ENCODE peak calls at places on chromosome 6, in four cellular contexts. One of them, this sample, is unnamed.
A peak's percentile ranks its signal among the peaks of the same experiment; 100 is the strongest.

GRCh38 chr6:28995093-28995650 is 9.9 kb downstream of the ZNF311 start:
- DNase-seq in prostate gland: no peak
- DNase-seq in astrocyte of the spinal cord: no peak
- DNase-seq in HFF-Myc: no peak
- DNase-seq in this sample: no peak

GRCh38 chr6:137146206-137146605 is 27.2 kb downstream of the IL22RA2 start:
- DNase-seq in astrocyte of the spinal cord: no peak
- DNase-seq in prostate gland: no peak
- DNase-seq in HFF-Myc: no peak
- DNase-seq in this sample: no peak

GRCh38 chr6:22657341-22657985 is 88.1 kb downstream of the HDGFL1 start:
- DNase-seq in HFF-Myc: no peak
- DNase-seq in astrocyte of the spinal cord: no peak
- DNase-seq in prostate gland: peak; percentile 22
- DNase-seq in this sample: no peak

GRCh38 chr6:131937703-131938631 is 13.2 kb downstream of the CCN2 start:
- DNase-seq in prostate gland: no peak
- DNase-seq in astrocyte of the spinal cord: peak; percentile 82
- DNase-seq in HFF-Myc: peak; percentile 80
- DNase-seq in this sample: peak; percentile 95

GRCh38 chr6:148407372-148407771 is 64.7 kb downstream of the SASH1 start:
- DNase-seq in astrocyte of the spinal cord: peak; percentile 94
- DNase-seq in HFF-Myc: peak; percentile 75
- DNase-seq in prostate gland: no peak
- DNase-seq in this sample: peak; percentile 99

GRCh38 chr6:112562348-112563220 is 215.5 kb downstream of the RFPL4B start:
- DNase-seq in astrocyte of the spinal cord: peak; percentile 35
- DNase-seq in HFF-Myc: no peak
- DNase-seq in prostate gland: no peak
- DNase-seq in this sample: no peak

GRCh38 chr6:150328744-150329400 is 39.9 kb upstream of the IYD start:
- DNase-seq in HFF-Myc: no peak
- DNase-seq in astrocyte of the spinal cord: no peak
- DNase-seq in prostate gland: no peak
- DNase-seq in this sample: no peak

GRCh38 chr6:168198302-168199180 is 119.5 kb upstream of the FRMD1 start:
- DNase-seq in prostate gland: no peak
- DNase-seq in astrocyte of the spinal cord: no peak
- DNase-seq in HFF-Myc: no peak
- DNase-seq in this sample: no peak

GRCh38 chr6:5501837-5502236 is 240.5 kb downstream of the FARS2 start:
- DNase-seq in HFF-Myc: no peak
- DNase-seq in astrocyte of the spinal cord: no peak
- DNase-seq in prostate gland: no peak
- DNase-seq in this sample: no peak

GRCh38 chr6:116034327-116034726 is 26.4 kb downstream of the FRK start:
- DNase-seq in prostate gland: no peak
- DNase-seq in HFF-Myc: no peak
- DNase-seq in astrocyte of the spinal cord: peak; percentile 51
- DNase-seq in this sample: peak; percentile 53

GRCh38 chr6:117465691-117466090 is 16.8 kb upstream of the DCBLD1 start:
- DNase-seq in prostate gland: no peak
- DNase-seq in HFF-Myc: no peak
- DNase-seq in astrocyte of the spinal cord: no peak
- DNase-seq in this sample: no peak

GRCh38 chr6:114194362-114195343 is 148.2 kb downstream of the HS3ST5 start:
- DNase-seq in HFF-Myc: no peak
- DNase-seq in prostate gland: no peak
- DNase-seq in astrocyte of the spinal cord: peak; percentile 47
- DNase-seq in this sample: no peak

GRCh38 chr6:157607317-157608109 is 215.5 kb upstream of the SNX9 start:
- DNase-seq in HFF-Myc: no peak
- DNase-seq in prostate gland: no peak
- DNase-seq in astrocyte of the spinal cord: no peak
- DNase-seq in this sample: peak; percentile 8

GRCh38 chr6:146990821-146991798 is 213.1 kb upstream of the STXBP5 start:
- DNase-seq in prostate gland: no peak
- DNase-seq in astrocyte of the spinal cord: peak; percentile 77
- DNase-seq in HFF-Myc: no peak
- DNase-seq in this sample: peak; percentile 95

GRCh38 chr6:21873562-21873961 is 280.0 kb downstream of the SOX4 start:
- DNase-seq in HFF-Myc: peak; percentile 88
- DNase-seq in astrocyte of the spinal cord: peak; percentile 85
- DNase-seq in prostate gland: no peak
- DNase-seq in this sample: peak; percentile 98

GRCh38 chr6:99641270-99641669 is 34.6 kb downstream of the PRDM13 start:
- DNase-seq in HFF-Myc: no peak
- DNase-seq in prostate gland: no peak
- DNase-seq in astrocyte of the spinal cord: no peak
- DNase-seq in this sample: no peak

GRCh38 chr6:92942549-92942948 is 476.8 kb downstream of the EPHA7 start:
- DNase-seq in prostate gland: no peak
- DNase-seq in astrocyte of the spinal cord: no peak
- DNase-seq in HFF-Myc: no peak
- DNase-seq in this sample: no peak

GRCh38 chr6:356828-357251 is 34.7 kb upstream of the IRF4 start:
- DNase-seq in astrocyte of the spinal cord: no peak
- DNase-seq in HFF-Myc: no peak
- DNase-seq in prostate gland: no peak
- DNase-seq in this sample: no peak

GRCh38 chr6:7674291-7674690 is 51.6 kb upstream of the BMP6 start:
- DNase-seq in HFF-Myc: no peak
- DNase-seq in astrocyte of the spinal cord: no peak
- DNase-seq in prostate gland: no peak
- DNase-seq in this sample: peak; percentile 9

GRCh38 chr6:70956451-70957283 is at the start of gene B3GAT2:
- DNase-seq in HFF-Myc: no peak
- DNase-seq in prostate gland: peak; percentile 7
- DNase-seq in astrocyte of the spinal cord: peak; percentile 38
- DNase-seq in this sample: peak; percentile 11

DNA sequence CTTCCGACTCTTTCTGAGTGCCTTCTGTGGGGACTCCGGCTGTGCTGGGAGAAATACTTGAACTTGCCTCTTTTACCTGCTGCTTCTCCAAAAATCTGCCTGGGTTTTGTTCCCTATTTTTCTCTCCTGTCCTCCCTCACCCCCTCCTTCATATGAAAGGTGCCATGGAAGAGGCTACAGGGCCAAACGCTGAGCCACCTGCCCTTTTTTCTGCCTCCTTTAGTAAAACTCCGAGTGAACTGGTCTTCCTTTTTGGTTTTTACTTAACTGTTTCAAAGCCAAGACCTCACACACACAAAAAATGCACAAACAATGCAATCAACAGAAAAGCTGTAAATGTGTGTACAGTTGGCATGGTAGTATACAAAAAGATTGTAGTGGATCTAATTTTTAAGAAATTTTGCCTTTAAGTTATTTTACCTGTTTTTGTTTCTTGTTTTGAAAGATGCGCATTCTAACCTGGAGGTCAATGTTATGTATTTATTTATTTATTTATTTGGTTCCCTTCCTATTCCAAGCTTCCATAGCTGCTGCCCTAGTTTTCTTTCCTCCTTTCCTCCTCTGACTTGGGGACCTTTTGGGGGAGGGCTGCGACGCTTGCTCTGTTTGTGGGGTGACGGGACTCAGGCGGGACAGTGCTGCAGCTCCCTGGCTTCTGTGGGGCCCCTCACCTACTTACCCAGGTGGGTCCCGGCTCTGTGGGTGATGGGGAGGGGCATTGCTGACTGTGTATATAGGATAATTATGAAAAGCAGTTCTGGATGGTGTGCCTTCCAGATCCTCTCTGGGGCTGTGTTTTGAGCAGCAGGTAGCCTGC is 4.8 kb downstream of the PIM1 start:
- DNase-seq in astrocyte of the spinal cord: no peak
- DNase-seq in HFF-Myc: no peak
- DNase-seq in prostate gland: no peak
- DNase-seq in this sample: no peak
- H3K4me3 ChIP-seq in astrocyte of the spinal cord: no peak overlapping the region
- H3K4me3 ChIP-seq in HFF-Myc: no peak overlapping the region
- H3K4me3 ChIP-seq in prostate gland: no peak overlapping the region
- H3K4me3 ChIP-seq in this sample: no peak overlapping the region

DNA sequence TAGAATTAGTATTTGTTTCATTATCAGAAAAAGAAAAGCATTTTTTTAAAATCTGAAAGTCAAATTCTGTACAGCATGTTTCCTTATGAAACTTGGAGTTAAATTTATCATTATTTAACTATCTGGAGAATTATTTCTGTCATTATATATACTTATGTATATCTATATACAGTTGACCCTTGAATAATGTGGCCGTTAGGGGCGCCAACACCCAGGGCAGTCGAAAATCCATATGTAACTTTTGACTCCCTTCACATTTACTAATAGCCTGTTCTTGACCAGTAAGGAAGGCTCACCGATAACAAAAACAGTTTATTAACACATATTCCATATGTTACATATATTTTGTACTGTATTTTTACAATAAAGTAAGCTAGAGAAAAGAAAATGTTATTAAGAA is 341.2 kb downstream of the ADGRB3 start:
- DNase-seq in prostate gland: no peak
- DNase-seq in astrocyte of the spinal cord: no peak
- DNase-seq in HFF-Myc: no peak
- DNase-seq in this sample: no peak
- TF ChIP-seq CTCF in prostate gland: no peak
- TF ChIP-seq CTCF in astrocyte of the spinal cord: no peak
- TF ChIP-seq CTCF in HFF-Myc: no peak
- TF ChIP-seq CTCF in this sample: no peak

GRCh38 chr6:47302043-47302442 is 7.7 kb downstream of the TNFRSF21 start:
- DNase-seq in HFF-Myc: no peak
- DNase-seq in prostate gland: no peak
- DNase-seq in astrocyte of the spinal cord: no peak
- DNase-seq in this sample: no peak
- H3K4me3 ChIP-seq in HFF-Myc: no peak overlapping the region
- H3K4me3 ChIP-seq in prostate gland: no peak overlapping the region
- H3K4me3 ChIP-seq in astrocyte of the spinal cord: no peak overlapping the region
- H3K4me3 ChIP-seq in this sample: no peak overlapping the region

GRCh38 chr6:166516256-166516655 is 70.2 kb downstream of the RAMACL start:
- DNase-seq in prostate gland: no peak
- DNase-seq in astrocyte of the spinal cord: no peak
- DNase-seq in HFF-Myc: no peak
- DNase-seq in this sample: peak; percentile 14

GRCh38 chr6:166512567-166512966 is 73.9 kb downstream of the RAMACL start:
- DNase-seq in prostate gland: no peak
- DNase-seq in astrocyte of the spinal cord: no peak
- DNase-seq in HFF-Myc: no peak
- DNase-seq in this sample: no peak

GRCh38 chr6:166514196-166514595 is 72.3 kb downstream of the RAMACL start:
- DNase-seq in prostate gland: no peak
- DNase-seq in HFF-Myc: no peak
- DNase-seq in astrocyte of the spinal cord: no peak
- DNase-seq in this sample: no peak

GRCh38 chr6:166511316-166511715 is 75.2 kb downstream of the RAMACL start:
- DNase-seq in astrocyte of the spinal cord: no peak
- DNase-seq in HFF-Myc: no peak
- DNase-seq in prostate gland: no peak
- DNase-seq in this sample: no peak

GRCh38 chr6:166515072-166515810 is 71.2 kb downstream of the RAMACL start:
- DNase-seq in astrocyte of the spinal cord: peak; percentile 84
- DNase-seq in HFF-Myc: peak; percentile 59
- DNase-seq in prostate gland: no peak
- DNase-seq in this sample: peak; percentile 93
- TF ChIP-seq CTCF in astrocyte of the spinal cord: peak; percentile 59
- TF ChIP-seq CTCF in HFF-Myc: peak; percentile 57
- TF ChIP-seq CTCF in prostate gland: no peak
- TF ChIP-seq CTCF in this sample: peak; percentile 64

DNA sequence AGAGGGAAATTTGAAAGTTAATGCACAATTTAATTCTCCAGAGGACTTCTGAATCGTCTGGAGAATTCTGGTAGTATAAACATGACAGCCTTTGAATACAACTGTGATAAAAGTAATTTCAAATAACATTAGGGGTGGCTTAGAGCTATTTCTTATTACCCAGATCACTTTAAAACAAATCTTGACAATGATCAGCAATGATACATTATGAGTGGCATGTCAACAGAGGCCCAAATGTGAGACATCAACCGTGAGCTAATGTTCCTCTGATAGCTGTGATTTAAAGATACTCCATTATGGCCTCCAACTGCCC is 259.1 kb downstream of the HACE1 start:
- DNase-seq in HFF-Myc: no peak
- DNase-seq in astrocyte of the spinal cord: no peak
- DNase-seq in prostate gland: no peak
- DNase-seq in this sample: no peak
- H3K4me3 ChIP-seq in HFF-Myc: no peak overlapping the region
- H3K4me3 ChIP-seq in astrocyte of the spinal cord: no peak overlapping the region
- H3K4me3 ChIP-seq in prostate gland: no peak overlapping the region
- H3K4me3 ChIP-seq in this sample: no peak overlapping the region

GRCh38 chr6:44113396-44113795 is 13.9 kb downstream of the MRPL14 start:
- DNase-seq in astrocyte of the spinal cord: no peak
- DNase-seq in prostate gland: no peak
- DNase-seq in HFF-Myc: no peak
- DNase-seq in this sample: no peak
- TF ChIP-seq CTCF in astrocyte of the spinal cord: peak; percentile 36
- TF ChIP-seq CTCF in prostate gland: no peak
- TF ChIP-seq CTCF in HFF-Myc: peak; percentile 17
- TF ChIP-seq CTCF in this sample: peak; percentile 25

DNA sequence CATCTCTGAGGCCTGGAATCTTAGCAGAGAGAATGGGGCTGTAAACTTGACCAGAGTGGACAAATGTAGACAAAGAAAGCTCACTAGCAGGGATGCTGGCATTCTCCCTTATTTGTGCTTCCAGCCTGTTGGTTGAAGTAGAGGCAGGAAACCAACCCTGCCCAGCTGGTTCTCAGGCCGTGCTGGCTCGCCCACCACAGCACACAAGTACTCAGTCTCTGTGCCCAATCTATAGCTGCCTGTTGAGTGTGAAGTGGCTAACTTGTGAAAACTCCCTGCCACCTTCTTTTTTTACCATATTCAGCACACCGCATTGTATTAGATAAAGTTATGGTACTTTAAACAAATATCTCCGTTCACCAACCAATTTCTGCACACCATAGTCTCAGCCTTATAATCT is 37.3 kb downstream of the HDDC2 start:
- DNase-seq in prostate gland: no peak
- DNase-seq in HFF-Myc: no peak
- DNase-seq in astrocyte of the spinal cord: no peak
- DNase-seq in this sample: no peak
- H3K4me3 ChIP-seq in prostate gland: no peak overlapping the region
- H3K4me3 ChIP-seq in HFF-Myc: no peak overlapping the region
- H3K4me3 ChIP-seq in astrocyte of the spinal cord: no peak overlapping the region
- H3K4me3 ChIP-seq in this sample: no peak overlapping the region

DNA sequence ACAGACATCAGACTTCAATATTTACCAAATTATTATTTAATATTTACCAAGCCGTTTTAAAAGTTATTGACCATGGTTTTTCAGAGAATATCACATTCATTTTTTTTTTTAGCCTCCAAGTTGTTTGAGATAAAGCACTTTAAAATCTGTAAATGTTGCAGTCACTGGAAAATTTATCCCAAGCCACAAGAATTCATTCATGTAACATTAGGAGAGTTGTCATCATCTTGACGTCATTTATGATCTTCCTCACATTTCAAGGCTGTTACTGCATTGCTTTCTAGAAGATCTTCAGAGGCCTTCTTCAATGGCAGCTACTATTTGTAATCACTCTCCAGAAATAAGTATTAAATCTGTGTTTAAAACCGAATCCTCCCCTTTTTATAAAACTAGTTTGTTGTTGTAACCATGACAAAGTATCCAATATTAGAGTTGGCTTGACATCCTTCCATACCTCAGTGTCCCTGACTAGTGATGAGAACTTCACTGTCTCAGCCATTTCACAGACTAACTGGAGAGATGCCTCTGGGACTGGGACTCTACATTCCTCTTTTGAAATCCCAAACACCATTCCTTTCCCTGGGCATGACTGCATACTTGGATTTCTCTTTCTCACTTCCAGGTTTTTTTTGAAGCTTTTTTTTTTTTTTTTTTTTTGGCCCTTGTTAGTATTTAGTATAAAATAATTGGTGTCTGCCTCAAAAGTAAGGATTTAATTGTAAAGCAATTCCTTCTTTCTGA is 100.1 kb downstream of the ZFAND3 start:
- DNase-seq in astrocyte of the spinal cord: peak; percentile 66
- DNase-seq in prostate gland: no peak
- DNase-seq in HFF-Myc: no peak
- DNase-seq in this sample: peak; percentile 69
- TF ChIP-seq CTCF in astrocyte of the spinal cord: no peak
- TF ChIP-seq CTCF in prostate gland: no peak
- TF ChIP-seq CTCF in HFF-Myc: no peak
- TF ChIP-seq CTCF in this sample: no peak

This sample was measured in fibroblast of mammary gland.